ENCODE peak calls at places on chromosomes 16 and 17, in seven cellular contexts. H is fibroblast of pulmonary artery, I is KBM-7, O is activated T-cell treated with anti-CD3 and anti-CD28 coated beads for 4 hours, A is HTR-8/SVneo, X is putamen, M is iPS DF 19.7. P is an unnamed sample.

GRCh38 chr17:76868176-76868668 is at the start of gene MGAT5B:
- DNase-seq in I (peak), M (peak), H (peak), X (peak), A (peak), O (peak), P (peak)

GRCh38 chr17:78862073-78863023 is 21.7 kb upstream of the USP36 start:
- DNase-seq in O (no peak), I (no peak), H (peak), M (no peak), A (peak), X (no peak), P (peak)

GRCh38 chr17:41937970-41938851 is 7.8 kb downstream of the ODAD4 start:
- DNase-seq in M (no peak), A (no peak), H (no peak), X (no peak), O (no peak), I (no peak), P (no peak)

GRCh38 chr16:6541262-6541661 is 791.4 kb upstream of the RBFOX1 start:
- DNase-seq in H (no peak), O (no peak), I (no peak), A (no peak), X (no peak), M (no peak), P (no peak)

GRCh38 chr16:77946834-77947233 is 75.5 kb upstream of the CLEC3A start:
- DNase-seq in I (no peak), A (no peak), X (peak), H (peak), O (no peak), M (no peak), P (no peak)

GRCh38 chr17:20116683-20117309 is 107.6 kb downstream of the SPECC1 start:
- DNase-seq in O (peak), A (peak), I (peak), X (peak), H (peak), M (no peak), P (peak)

GRCh38 chr17:44909681-44910144 is 5.6 kb downstream of the GFAP start:
- DNase-seq in O (no peak), X (no peak), I (no peak), H (peak), M (no peak), A (peak), P (no peak)

GRCh38 chr17:63700528-63701441 is 860 bp upstream of the LIMD2 start:
- DNase-seq in X (peak), I (no peak), H (peak), M (no peak), O (no peak), A (no peak), P (peak)

GRCh38 chr17:2602597-2603017 is 9.2 kb downstream of the PAFAH1B1 start:
- DNase-seq in X (no peak), A (no peak), I (no peak), M (no peak), O (no peak), H (no peak), P (no peak)

GRCh38 chr17:65557349-65558310 is 3.8 kb downstream of the AXIN2 start:
- DNase-seq in X (no peak), I (no peak), A (no peak), H (peak), M (no peak), O (no peak), P (no peak)

GRCh38 chr17:3968886-3969524 is 4.8 kb upstream of the ATP2A3 start:
- DNase-seq in M (no peak), A (no peak), O (no peak), I (peak), X (no peak), H (peak), P (no peak)

GRCh38 chr17:4249452-4250029 is 14.2 kb downstream of the ANKFY1 start:
- DNase-seq in O (no peak), A (peak), X (no peak), M (no peak), I (peak), H (peak), P (no peak)

GRCh38 chr17:2049333-2050245 is 5.3 kb upstream of the HIC1 start:
- DNase-seq in I (peak), O (peak), H (peak), M (no peak), X (no peak), A (no peak), P (peak)

GRCh38 chr16:5551909-5552308 is 454.3 kb upstream of the EEF2KMT start:
- DNase-seq in X (no peak), M (no peak), H (no peak), A (no peak), I (no peak), O (no peak), P (no peak)

GRCh38 chr17:17506181-17506741 is 10.1 kb upstream of the RASD1 start:
- DNase-seq in O (no peak), M (no peak), I (no peak), X (no peak), H (no peak), A (no peak), P (peak)

GRCh38 chr16:80034948-80035700 is 434.6 kb upstream of the MAF start:
- DNase-seq in A (no peak), M (no peak), I (no peak), O (no peak), H (no peak), X (no peak), P (no peak)

P was measured in Ammon's horn.